ENCODE peak calls at places on chromosomes 6 and 20, in nine cellular contexts. One of them, this sample, is unnamed.

GRCh38 chr6:25660512-25660911 is 8.5 kb downstream of the SCGN start:
- DNase-seq in anterior cingulate cortex: no peak
- DNase-seq in T-helper 22 cell: no peak
- DNase-seq in choroid plexus epithelial cell: peak
- DNase-seq in heart right ventricle: no peak
- DNase-seq in fibroblast of lung: peak
- DNase-seq in activated naive CD8-positive, alpha-beta T cell treated with anti-CD3 and anti-CD28 coated beads, Interleukin-2, amount 50 U/mL, for 24 hours: peak
- DNase-seq in ovary: no peak
- DNase-seq in stimulated activated effector memory CD8-positive, alpha-beta T cell treated with anti-CD3 and anti-CD28 coated beads, Interleukin-12 subunit alpha, Interleukin-12 subunit beta, amount 100 ng/mL, for 72 hours: peak
- DNase-seq in this sample: peak

GRCh38 chr20:37350655-37351574 is 5.0 kb downstream of the SRC start:
- DNase-seq in fibroblast of lung: peak
- DNase-seq in activated naive CD8-positive, alpha-beta T cell treated with anti-CD3 and anti-CD28 coated beads, Interleukin-2, amount 50 U/mL, for 24 hours: no peak
- DNase-seq in stimulated activated effector memory CD8-positive, alpha-beta T cell treated with anti-CD3 and anti-CD28 coated beads, Interleukin-12 subunit alpha, Interleukin-12 subunit beta, amount 100 ng/mL, for 72 hours: no peak
- DNase-seq in choroid plexus epithelial cell: no peak
- DNase-seq in heart right ventricle: no peak
- DNase-seq in ovary: no peak
- DNase-seq in anterior cingulate cortex: no peak
- DNase-seq in T-helper 22 cell: no peak
- DNase-seq in this sample: no peak

GRCh38 chr6:130447374-130447773 is 81.6 kb downstream of the TMEM200A start:
- DNase-seq in stimulated activated effector memory CD8-positive, alpha-beta T cell treated with anti-CD3 and anti-CD28 coated beads, Interleukin-12 subunit alpha, Interleukin-12 subunit beta, amount 100 ng/mL, for 72 hours: no peak
- DNase-seq in fibroblast of lung: peak
- DNase-seq in heart right ventricle: no peak
- DNase-seq in activated naive CD8-positive, alpha-beta T cell treated with anti-CD3 and anti-CD28 coated beads, Interleukin-2, amount 50 U/mL, for 24 hours: no peak
- DNase-seq in ovary: no peak
- DNase-seq in choroid plexus epithelial cell: no peak
- DNase-seq in anterior cingulate cortex: no peak
- DNase-seq in T-helper 22 cell: no peak
- DNase-seq in this sample: peak

GRCh38 chr6:53499094-53499493 is 45.8 kb downstream of the GCLC start:
- DNase-seq in anterior cingulate cortex: no peak
- DNase-seq in activated naive CD8-positive, alpha-beta T cell treated with anti-CD3 and anti-CD28 coated beads, Interleukin-2, amount 50 U/mL, for 24 hours: no peak
- DNase-seq in ovary: no peak
- DNase-seq in heart right ventricle: no peak
- DNase-seq in fibroblast of lung: no peak
- DNase-seq in stimulated activated effector memory CD8-positive, alpha-beta T cell treated with anti-CD3 and anti-CD28 coated beads, Interleukin-12 subunit alpha, Interleukin-12 subunit beta, amount 100 ng/mL, for 72 hours: no peak
- DNase-seq in T-helper 22 cell: no peak
- DNase-seq in choroid plexus epithelial cell: no peak
- DNase-seq in this sample: no peak

GRCh38 chr20:46789339-46789984 is 80.0 kb downstream of the SLC2A10 start:
- DNase-seq in heart right ventricle: no peak
- DNase-seq in T-helper 22 cell: no peak
- DNase-seq in anterior cingulate cortex: no peak
- DNase-seq in fibroblast of lung: no peak
- DNase-seq in choroid plexus epithelial cell: no peak
- DNase-seq in activated naive CD8-positive, alpha-beta T cell treated with anti-CD3 and anti-CD28 coated beads, Interleukin-2, amount 50 U/mL, for 24 hours: no peak
- DNase-seq in stimulated activated effector memory CD8-positive, alpha-beta T cell treated with anti-CD3 and anti-CD28 coated beads, Interleukin-12 subunit alpha, Interleukin-12 subunit beta, amount 100 ng/mL, for 72 hours: no peak
- DNase-seq in ovary: no peak
- DNase-seq in this sample: no peak

GRCh38 chr6:71045296-71045695 is 88.4 kb upstream of the B3GAT2 start:
- DNase-seq in stimulated activated effector memory CD8-positive, alpha-beta T cell treated with anti-CD3 and anti-CD28 coated beads, Interleukin-12 subunit alpha, Interleukin-12 subunit beta, amount 100 ng/mL, for 72 hours: no peak
- DNase-seq in ovary: no peak
- DNase-seq in choroid plexus epithelial cell: peak
- DNase-seq in anterior cingulate cortex: no peak
- DNase-seq in activated naive CD8-positive, alpha-beta T cell treated with anti-CD3 and anti-CD28 coated beads, Interleukin-2, amount 50 U/mL, for 24 hours: no peak
- DNase-seq in T-helper 22 cell: no peak
- DNase-seq in fibroblast of lung: no peak
- DNase-seq in heart right ventricle: no peak
- DNase-seq in this sample: no peak

GRCh38 chr6:73299171-73300073 is 36.4 kb upstream of the KHDC1 start:
- DNase-seq in choroid plexus epithelial cell: peak
- DNase-seq in activated naive CD8-positive, alpha-beta T cell treated with anti-CD3 and anti-CD28 coated beads, Interleukin-2, amount 50 U/mL, for 24 hours: no peak
- DNase-seq in T-helper 22 cell: no peak
- DNase-seq in ovary: no peak
- DNase-seq in stimulated activated effector memory CD8-positive, alpha-beta T cell treated with anti-CD3 and anti-CD28 coated beads, Interleukin-12 subunit alpha, Interleukin-12 subunit beta, amount 100 ng/mL, for 72 hours: no peak
- DNase-seq in heart right ventricle: no peak
- DNase-seq in fibroblast of lung: peak
- DNase-seq in anterior cingulate cortex: no peak
- DNase-seq in this sample: no peak

GRCh38 chr6:137389150-137389664 is 105.0 kb downstream of the OLIG3 start:
- DNase-seq in T-helper 22 cell: peak
- DNase-seq in ovary: no peak
- DNase-seq in heart right ventricle: no peak
- DNase-seq in fibroblast of lung: no peak
- DNase-seq in anterior cingulate cortex: no peak
- DNase-seq in stimulated activated effector memory CD8-positive, alpha-beta T cell treated with anti-CD3 and anti-CD28 coated beads, Interleukin-12 subunit alpha, Interleukin-12 subunit beta, amount 100 ng/mL, for 72 hours: peak
- DNase-seq in choroid plexus epithelial cell: peak
- DNase-seq in activated naive CD8-positive, alpha-beta T cell treated with anti-CD3 and anti-CD28 coated beads, Interleukin-2, amount 50 U/mL, for 24 hours: peak
- DNase-seq in this sample: no peak

GRCh38 chr20:45878076-45878731 is 2.8 kb upstream of the ZSWIM1 start:
- DNase-seq in T-helper 22 cell: no peak
- DNase-seq in anterior cingulate cortex: no peak
- DNase-seq in choroid plexus epithelial cell: no peak
- DNase-seq in ovary: peak
- DNase-seq in activated naive CD8-positive, alpha-beta T cell treated with anti-CD3 and anti-CD28 coated beads, Interleukin-2, amount 50 U/mL, for 24 hours: no peak
- DNase-seq in heart right ventricle: no peak
- DNase-seq in fibroblast of lung: no peak
- DNase-seq in stimulated activated effector memory CD8-positive, alpha-beta T cell treated with anti-CD3 and anti-CD28 coated beads, Interleukin-12 subunit alpha, Interleukin-12 subunit beta, amount 100 ng/mL, for 72 hours: no peak
- DNase-seq in this sample: peak

GRCh38 chr6:3389390-3390167 is 67.3 kb downstream of the SLC22A23 start:
- DNase-seq in anterior cingulate cortex: peak
- DNase-seq in choroid plexus epithelial cell: peak
- DNase-seq in ovary: peak
- DNase-seq in activated naive CD8-positive, alpha-beta T cell treated with anti-CD3 and anti-CD28 coated beads, Interleukin-2, amount 50 U/mL, for 24 hours: no peak
- DNase-seq in heart right ventricle: no peak
- DNase-seq in stimulated activated effector memory CD8-positive, alpha-beta T cell treated with anti-CD3 and anti-CD28 coated beads, Interleukin-12 subunit alpha, Interleukin-12 subunit beta, amount 100 ng/mL, for 72 hours: no peak
- DNase-seq in fibroblast of lung: peak
- DNase-seq in T-helper 22 cell: no peak
- DNase-seq in this sample: peak

GRCh38 chr6:74073896-74074295 is 377.9 kb downstream of the CD109 start:
- DNase-seq in activated naive CD8-positive, alpha-beta T cell treated with anti-CD3 and anti-CD28 coated beads, Interleukin-2, amount 50 U/mL, for 24 hours: no peak
- DNase-seq in choroid plexus epithelial cell: no peak
- DNase-seq in T-helper 22 cell: no peak
- DNase-seq in ovary: no peak
- DNase-seq in stimulated activated effector memory CD8-positive, alpha-beta T cell treated with anti-CD3 and anti-CD28 coated beads, Interleukin-12 subunit alpha, Interleukin-12 subunit beta, amount 100 ng/mL, for 72 hours: no peak
- DNase-seq in fibroblast of lung: peak
- DNase-seq in heart right ventricle: no peak
- DNase-seq in anterior cingulate cortex: no peak
- DNase-seq in this sample: peak

GRCh38 chr20:49924247-49924646 is 8.9 kb upstream of the SPATA2 start:
- DNase-seq in stimulated activated effector memory CD8-positive, alpha-beta T cell treated with anti-CD3 and anti-CD28 coated beads, Interleukin-12 subunit alpha, Interleukin-12 subunit beta, amount 100 ng/mL, for 72 hours: no peak
- DNase-seq in ovary: no peak
- DNase-seq in choroid plexus epithelial cell: no peak
- DNase-seq in T-helper 22 cell: no peak
- DNase-seq in activated naive CD8-positive, alpha-beta T cell treated with anti-CD3 and anti-CD28 coated beads, Interleukin-2, amount 50 U/mL, for 24 hours: no peak
- DNase-seq in heart right ventricle: no peak
- DNase-seq in anterior cingulate cortex: no peak
- DNase-seq in fibroblast of lung: no peak
- DNase-seq in this sample: no peak

GRCh38 chr20:60372822-60373221 is 414.6 kb downstream of the CDH26 start:
- DNase-seq in choroid plexus epithelial cell: no peak
- DNase-seq in ovary: no peak
- DNase-seq in fibroblast of lung: no peak
- DNase-seq in T-helper 22 cell: no peak
- DNase-seq in stimulated activated effector memory CD8-positive, alpha-beta T cell treated with anti-CD3 and anti-CD28 coated beads, Interleukin-12 subunit alpha, Interleukin-12 subunit beta, amount 100 ng/mL, for 72 hours: no peak
- DNase-seq in heart right ventricle: no peak
- DNase-seq in activated naive CD8-positive, alpha-beta T cell treated with anti-CD3 and anti-CD28 coated beads, Interleukin-2, amount 50 U/mL, for 24 hours: no peak
- DNase-seq in anterior cingulate cortex: no peak
- DNase-seq in this sample: no peak

GRCh38 chr6:29624520-29624961 is 8.4 kb downstream of the GABBR1 start:
- DNase-seq in choroid plexus epithelial cell: peak
- DNase-seq in ovary: no peak
- DNase-seq in stimulated activated effector memory CD8-positive, alpha-beta T cell treated with anti-CD3 and anti-CD28 coated beads, Interleukin-12 subunit alpha, Interleukin-12 subunit beta, amount 100 ng/mL, for 72 hours: no peak
- DNase-seq in anterior cingulate cortex: no peak
- DNase-seq in activated naive CD8-positive, alpha-beta T cell treated with anti-CD3 and anti-CD28 coated beads, Interleukin-2, amount 50 U/mL, for 24 hours: no peak
- DNase-seq in T-helper 22 cell: no peak
- DNase-seq in heart right ventricle: no peak
- DNase-seq in fibroblast of lung: no peak
- DNase-seq in this sample: no peak

GRCh38 chr6:165876568-165876967 is 213.5 kb upstream of the PDE10A start:
- DNase-seq in stimulated activated effector memory CD8-positive, alpha-beta T cell treated with anti-CD3 and anti-CD28 coated beads, Interleukin-12 subunit alpha, Interleukin-12 subunit beta, amount 100 ng/mL, for 72 hours: no peak
- DNase-seq in anterior cingulate cortex: no peak
- DNase-seq in T-helper 22 cell: no peak
- DNase-seq in fibroblast of lung: peak
- DNase-seq in heart right ventricle: peak
- DNase-seq in choroid plexus epithelial cell: peak
- DNase-seq in ovary: peak
- DNase-seq in activated naive CD8-positive, alpha-beta T cell treated with anti-CD3 and anti-CD28 coated beads, Interleukin-2, amount 50 U/mL, for 24 hours: no peak
- DNase-seq in this sample: no peak

GRCh38 chr6:32195902-32196681 is 3.6 kb upstream of the GPSM3 start:
- DNase-seq in choroid plexus epithelial cell: peak
- DNase-seq in T-helper 22 cell: peak
- DNase-seq in stimulated activated effector memory CD8-positive, alpha-beta T cell treated with anti-CD3 and anti-CD28 coated beads, Interleukin-12 subunit alpha, Interleukin-12 subunit beta, amount 100 ng/mL, for 72 hours: peak
- DNase-seq in anterior cingulate cortex: peak
- DNase-seq in activated naive CD8-positive, alpha-beta T cell treated with anti-CD3 and anti-CD28 coated beads, Interleukin-2, amount 50 U/mL, for 24 hours: peak
- DNase-seq in fibroblast of lung: peak
- DNase-seq in heart right ventricle: peak
- DNase-seq in ovary: peak
- DNase-seq in this sample: peak

GRCh38 chr6:80021131-80021530 is 16.7 kb downstream of the TTK start:
- DNase-seq in heart right ventricle: no peak
- DNase-seq in stimulated activated effector memory CD8-positive, alpha-beta T cell treated with anti-CD3 and anti-CD28 coated beads, Interleukin-12 subunit alpha, Interleukin-12 subunit beta, amount 100 ng/mL, for 72 hours: no peak
- DNase-seq in ovary: no peak
- DNase-seq in fibroblast of lung: no peak
- DNase-seq in activated naive CD8-positive, alpha-beta T cell treated with anti-CD3 and anti-CD28 coated beads, Interleukin-2, amount 50 U/mL, for 24 hours: no peak
- DNase-seq in T-helper 22 cell: no peak
- DNase-seq in choroid plexus epithelial cell: no peak
- DNase-seq in anterior cingulate cortex: no peak
- DNase-seq in this sample: no peak

GRCh38 chr6:96907498-96907897 is 9.8 kb upstream of the NDUFAF4 start:
- DNase-seq in choroid plexus epithelial cell: peak
- DNase-seq in stimulated activated effector memory CD8-positive, alpha-beta T cell treated with anti-CD3 and anti-CD28 coated beads, Interleukin-12 subunit alpha, Interleukin-12 subunit beta, amount 100 ng/mL, for 72 hours: peak
- DNase-seq in T-helper 22 cell: no peak
- DNase-seq in heart right ventricle: no peak
- DNase-seq in fibroblast of lung: peak
- DNase-seq in anterior cingulate cortex: no peak
- DNase-seq in ovary: no peak
- DNase-seq in activated naive CD8-positive, alpha-beta T cell treated with anti-CD3 and anti-CD28 coated beads, Interleukin-2, amount 50 U/mL, for 24 hours: peak
- DNase-seq in this sample: peak

GRCh38 chr6:15897063-15897934 is 231.6 kb upstream of the MYLIP start:
- DNase-seq in fibroblast of lung: no peak
- DNase-seq in T-helper 22 cell: no peak
- DNase-seq in anterior cingulate cortex: no peak
- DNase-seq in choroid plexus epithelial cell: peak
- DNase-seq in activated naive CD8-positive, alpha-beta T cell treated with anti-CD3 and anti-CD28 coated beads, Interleukin-2, amount 50 U/mL, for 24 hours: no peak
- DNase-seq in ovary: peak
- DNase-seq in stimulated activated effector memory CD8-positive, alpha-beta T cell treated with anti-CD3 and anti-CD28 coated beads, Interleukin-12 subunit alpha, Interleukin-12 subunit beta, amount 100 ng/mL, for 72 hours: no peak
- DNase-seq in heart right ventricle: peak
- DNase-seq in this sample: peak

GRCh38 chr20:52192296-52193007 is 873 bp upstream of the ZFP64 start:
- DNase-seq in heart right ventricle: peak
- DNase-seq in choroid plexus epithelial cell: no peak
- DNase-seq in stimulated activated effector memory CD8-positive, alpha-beta T cell treated with anti-CD3 and anti-CD28 coated beads, Interleukin-12 subunit alpha, Interleukin-12 subunit beta, amount 100 ng/mL, for 72 hours: no peak
- DNase-seq in activated naive CD8-positive, alpha-beta T cell treated with anti-CD3 and anti-CD28 coated beads, Interleukin-2, amount 50 U/mL, for 24 hours: peak
- DNase-seq in ovary: peak
- DNase-seq in fibroblast of lung: no peak
- DNase-seq in anterior cingulate cortex: no peak
- DNase-seq in T-helper 22 cell: no peak
- DNase-seq in this sample: no peak

GRCh38 chr20:34512955-34513419 is 3.2 kb upstream of the DYNLRB1 start:
- DNase-seq in ovary: no peak
- DNase-seq in T-helper 22 cell: no peak
- DNase-seq in activated naive CD8-positive, alpha-beta T cell treated with anti-CD3 and anti-CD28 coated beads, Interleukin-2, amount 50 U/mL, for 24 hours: no peak
- DNase-seq in anterior cingulate cortex: no peak
- DNase-seq in heart right ventricle: no peak
- DNase-seq in choroid plexus epithelial cell: no peak
- DNase-seq in fibroblast of lung: no peak
- DNase-seq in stimulated activated effector memory CD8-positive, alpha-beta T cell treated with anti-CD3 and anti-CD28 coated beads, Interleukin-12 subunit alpha, Interleukin-12 subunit beta, amount 100 ng/mL, for 72 hours: no peak
- DNase-seq in this sample: no peak

GRCh38 chr6:167564416-167565250 is 239.7 kb downstream of the TTLL2 start:
- DNase-seq in ovary: no peak
- DNase-seq in fibroblast of lung: no peak
- DNase-seq in choroid plexus epithelial cell: no peak
- DNase-seq in heart right ventricle: no peak
- DNase-seq in activated naive CD8-positive, alpha-beta T cell treated with anti-CD3 and anti-CD28 coated beads, Interleukin-2, amount 50 U/mL, for 24 hours: no peak
- DNase-seq in stimulated activated effector memory CD8-positive, alpha-beta T cell treated with anti-CD3 and anti-CD28 coated beads, Interleukin-12 subunit alpha, Interleukin-12 subunit beta, amount 100 ng/mL, for 72 hours: no peak
- DNase-seq in anterior cingulate cortex: no peak
- DNase-seq in T-helper 22 cell: no peak
- DNase-seq in this sample: no peak

GRCh38 chr6:169252805-169253189 is 849 bp downstream of the THBS2 start:
- DNase-seq in T-helper 22 cell: no peak
- DNase-seq in fibroblast of lung: peak
- DNase-seq in activated naive CD8-positive, alpha-beta T cell treated with anti-CD3 and anti-CD28 coated beads, Interleukin-2, amount 50 U/mL, for 24 hours: no peak
- DNase-seq in anterior cingulate cortex: peak
- DNase-seq in choroid plexus epithelial cell: no peak
- DNase-seq in ovary: no peak
- DNase-seq in heart right ventricle: no peak
- DNase-seq in stimulated activated effector memory CD8-positive, alpha-beta T cell treated with anti-CD3 and anti-CD28 coated beads, Interleukin-12 subunit alpha, Interleukin-12 subunit beta, amount 100 ng/mL, for 72 hours: no peak
- DNase-seq in this sample: peak

GRCh38 chr6:2753116-2753489 is 2.4 kb upstream of the MYLK4 start:
- DNase-seq in heart right ventricle: no peak
- DNase-seq in ovary: no peak
- DNase-seq in stimulated activated effector memory CD8-positive, alpha-beta T cell treated with anti-CD3 and anti-CD28 coated beads, Interleukin-12 subunit alpha, Interleukin-12 subunit beta, amount 100 ng/mL, for 72 hours: no peak
- DNase-seq in T-helper 22 cell: no peak
- DNase-seq in fibroblast of lung: no peak
- DNase-seq in choroid plexus epithelial cell: no peak
- DNase-seq in anterior cingulate cortex: no peak
- DNase-seq in activated naive CD8-positive, alpha-beta T cell treated with anti-CD3 and anti-CD28 coated beads, Interleukin-2, amount 50 U/mL, for 24 hours: no peak
- DNase-seq in this sample: no peak

GRCh38 chr6:158654498-158654897 is 4.6 kb downstream of the SYTL3 start:
- DNase-seq in T-helper 22 cell: no peak
- DNase-seq in anterior cingulate cortex: peak
- DNase-seq in ovary: peak
- DNase-seq in activated naive CD8-positive, alpha-beta T cell treated with anti-CD3 and anti-CD28 coated beads, Interleukin-2, amount 50 U/mL, for 24 hours: no peak
- DNase-seq in fibroblast of lung: peak
- DNase-seq in heart right ventricle: peak
- DNase-seq in stimulated activated effector memory CD8-positive, alpha-beta T cell treated with anti-CD3 and anti-CD28 coated beads, Interleukin-12 subunit alpha, Interleukin-12 subunit beta, amount 100 ng/mL, for 72 hours: peak
- DNase-seq in choroid plexus epithelial cell: peak
- DNase-seq in this sample: peak

GRCh38 chr6:160036790-160037206 is 67.9 kb downstream of the IGF2R start:
- DNase-seq in T-helper 22 cell: no peak
- DNase-seq in activated naive CD8-positive, alpha-beta T cell treated with anti-CD3 and anti-CD28 coated beads, Interleukin-2, amount 50 U/mL, for 24 hours: no peak
- DNase-seq in heart right ventricle: peak
- DNase-seq in choroid plexus epithelial cell: no peak
- DNase-seq in stimulated activated effector memory CD8-positive, alpha-beta T cell treated with anti-CD3 and anti-CD28 coated beads, Interleukin-12 subunit alpha, Interleukin-12 subunit beta, amount 100 ng/mL, for 72 hours: no peak
- DNase-seq in fibroblast of lung: peak
- DNase-seq in anterior cingulate cortex: no peak
- DNase-seq in ovary: no peak
- DNase-seq in this sample: peak

GRCh38 chr20:64257107-64257757 is 1.7 kb downstream of the PCMTD2 start:
- DNase-seq in anterior cingulate cortex: no peak
- DNase-seq in fibroblast of lung: no peak
- DNase-seq in activated naive CD8-positive, alpha-beta T cell treated with anti-CD3 and anti-CD28 coated beads, Interleukin-2, amount 50 U/mL, for 24 hours: no peak
- DNase-seq in stimulated activated effector memory CD8-positive, alpha-beta T cell treated with anti-CD3 and anti-CD28 coated beads, Interleukin-12 subunit alpha, Interleukin-12 subunit beta, amount 100 ng/mL, for 72 hours: no peak
- DNase-seq in heart right ventricle: no peak
- DNase-seq in ovary: no peak
- DNase-seq in choroid plexus epithelial cell: no peak
- DNase-seq in T-helper 22 cell: no peak
- DNase-seq in this sample: no peak

GRCh38 chr20:38855356-38855755 is 49.9 kb downstream of the PPP1R16B start:
- DNase-seq in activated naive CD8-positive, alpha-beta T cell treated with anti-CD3 and anti-CD28 coated beads, Interleukin-2, amount 50 U/mL, for 24 hours: no peak
- DNase-seq in T-helper 22 cell: no peak
- DNase-seq in stimulated activated effector memory CD8-positive, alpha-beta T cell treated with anti-CD3 and anti-CD28 coated beads, Interleukin-12 subunit alpha, Interleukin-12 subunit beta, amount 100 ng/mL, for 72 hours: no peak
- DNase-seq in fibroblast of lung: peak
- DNase-seq in anterior cingulate cortex: no peak
- DNase-seq in choroid plexus epithelial cell: no peak
- DNase-seq in ovary: no peak
- DNase-seq in heart right ventricle: no peak
- DNase-seq in this sample: peak

GRCh38 chr20:61949363-61949713 is 116.3 kb downstream of the TAF4 start:
- DNase-seq in ovary: no peak
- DNase-seq in heart right ventricle: no peak
- DNase-seq in fibroblast of lung: no peak
- DNase-seq in activated naive CD8-positive, alpha-beta T cell treated with anti-CD3 and anti-CD28 coated beads, Interleukin-2, amount 50 U/mL, for 24 hours: no peak
- DNase-seq in choroid plexus epithelial cell: no peak
- DNase-seq in T-helper 22 cell: no peak
- DNase-seq in anterior cingulate cortex: no peak
- DNase-seq in stimulated activated effector memory CD8-positive, alpha-beta T cell treated with anti-CD3 and anti-CD28 coated beads, Interleukin-12 subunit alpha, Interleukin-12 subunit beta, amount 100 ng/mL, for 72 hours: no peak
- DNase-seq in this sample: no peak

GRCh38 chr6:169224185-169224695 is 29.4 kb downstream of the THBS2 start:
- DNase-seq in activated naive CD8-positive, alpha-beta T cell treated with anti-CD3 and anti-CD28 coated beads, Interleukin-2, amount 50 U/mL, for 24 hours: no peak
- DNase-seq in stimulated activated effector memory CD8-positive, alpha-beta T cell treated with anti-CD3 and anti-CD28 coated beads, Interleukin-12 subunit alpha, Interleukin-12 subunit beta, amount 100 ng/mL, for 72 hours: no peak
- DNase-seq in ovary: peak
- DNase-seq in anterior cingulate cortex: no peak
- DNase-seq in T-helper 22 cell: no peak
- DNase-seq in choroid plexus epithelial cell: peak
- DNase-seq in heart right ventricle: peak
- DNase-seq in fibroblast of lung: peak
- DNase-seq in this sample: peak

GRCh38 chr6:40972814-40973213 is 66.2 kb downstream of the UNC5CL start:
- DNase-seq in activated naive CD8-positive, alpha-beta T cell treated with anti-CD3 and anti-CD28 coated beads, Interleukin-2, amount 50 U/mL, for 24 hours: no peak
- DNase-seq in anterior cingulate cortex: no peak
- DNase-seq in heart right ventricle: no peak
- DNase-seq in T-helper 22 cell: no peak
- DNase-seq in ovary: no peak
- DNase-seq in choroid plexus epithelial cell: no peak
- DNase-seq in fibroblast of lung: no peak
- DNase-seq in stimulated activated effector memory CD8-positive, alpha-beta T cell treated with anti-CD3 and anti-CD28 coated beads, Interleukin-12 subunit alpha, Interleukin-12 subunit beta, amount 100 ng/mL, for 72 hours: no peak
- DNase-seq in this sample: no peak

This sample was measured in EH.